ENCODE peak calls at places on chromosomes 16 and 17, in four cellular contexts. H, B, F and V are unnamed samples.

GRCh38 chr16:47503936-47504335 is 42.8 kb downstream of the PHKB start:
- DNase-seq in H (no peak), B (no peak), F (no peak), V (no peak)

GRCh38 chr16:84720180-84720579 is 20.4 kb downstream of the USP10 start:
- DNase-seq in H (no peak), B (no peak), F (no peak), V (no peak)

GRCh38 chr16:89141884-89142267 is 29.7 kb upstream of the CDH15 start:
- DNase-seq in H (no peak), B (no peak), F (no peak), V (no peak)

GRCh38 chr16:68179855-68180254 is 56.1 kb downstream of the ESRP2 start:
- DNase-seq in H (no peak), B (no peak), F (no peak), V (no peak)

GRCh38 chr17:22704674-22705073 is 1012.4 kb downstream of the KCNJ18 start:
- DNase-seq in H (no peak), B (no peak), F (no peak), V (no peak)

GRCh38 chr16:83903739-83904138 is 4.8 kb downstream of the MLYCD start:
- DNase-seq in H (peak), B (no peak), F (no peak), V (no peak)

GRCh38 chr16:10080031-10080772 is 102.0 kb downstream of the GRIN2A start:
- DNase-seq in H (peak), B (peak), F (no peak), V (no peak)

GRCh38 chr17:82246365-82247174 is 17.7 kb downstream of the SLC16A3 start:
- DNase-seq in H (no peak), B (no peak), F (no peak), V (no peak)

GRCh38 chr17:41322264-41322902 is 6.9 kb upstream of the KRTAP17-1 start:
- DNase-seq in H (peak), B (no peak), F (no peak), V (peak)

GRCh38 chr16:3578121-3578520 is 918 bp upstream of the NLRC3 start:
- DNase-seq in H (no peak), B (no peak), F (no peak), V (no peak)

GRCh38 chr17:50966163-50966666 is 100.1 kb upstream of the TOB1 start:
- DNase-seq in H (no peak), B (no peak), F (no peak), V (no peak)

GRCh38 chr16:18800674-18801196 is 614 bp downstream of the ARL6IP1 start:
- DNase-seq in H (no peak), B (no peak), F (peak), V (no peak)

GRCh38 chr17:61361084-61361483 is 38.6 kb upstream of the TBX2 start:
- DNase-seq in H (no peak), B (no peak), F (no peak), V (no peak)

GRCh38 chr17:263773-264172 is 82.3 kb upstream of the DOC2B start:
- DNase-seq in H (no peak), B (no peak), F (no peak), V (no peak)

GRCh38 chr17:76427457-76428231 is 25.3 kb downstream of the UBE2O start:
- DNase-seq in H (no peak), B (no peak), F (no peak), V (no peak)

GRCh38 chr17:4950757-4951204 is at the start of gene ENO3:
- DNase-seq in H (peak), B (no peak), F (no peak), V (no peak)

GRCh38 chr17:8785547-8786412 is 13.4 kb downstream of the MFSD6L start:
- DNase-seq in H (peak), B (peak), F (peak), V (peak)

GRCh38 chr16:62190426-62190825 is 154.2 kb upstream of the CDH8 start:
- DNase-seq in H (peak), B (no peak), F (no peak), V (no peak)
- TF ChIP-seq CTCF in H (no peak), B (peak), F (peak), V (peak)

DNA sequence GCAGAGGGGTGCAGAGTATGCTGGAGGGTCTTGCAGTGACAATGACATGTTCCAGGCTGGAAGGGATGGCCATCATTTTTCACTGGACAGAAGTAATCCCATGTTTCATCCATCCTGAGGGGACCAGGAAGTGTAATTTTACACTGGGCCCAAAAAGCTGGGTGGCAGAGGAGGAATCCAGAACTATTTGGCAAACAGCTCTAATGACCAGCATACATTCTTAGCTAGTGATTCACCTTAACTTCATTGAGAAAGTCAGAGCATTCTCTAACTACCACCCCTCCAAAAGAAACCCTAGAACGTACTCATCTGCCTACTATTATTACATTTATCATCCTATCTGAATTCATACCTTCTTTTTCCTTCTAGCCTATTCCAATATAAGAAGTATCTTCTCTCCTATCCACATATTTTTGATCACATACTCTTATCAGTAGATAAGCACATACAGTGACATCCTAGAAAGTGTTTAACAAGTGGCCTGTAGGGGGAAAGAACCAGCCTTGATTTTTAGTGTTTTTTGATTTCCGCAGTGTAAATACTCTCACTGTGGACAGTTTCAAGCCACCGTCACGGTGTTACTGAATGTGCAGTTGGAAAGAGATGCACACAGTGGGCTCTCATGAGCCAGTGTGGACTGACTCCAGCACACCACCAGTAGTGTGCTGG is 118.1 kb downstream of the FTO start:
- DNase-seq in H (no peak), B (no peak), F (no peak), V (no peak)
- TF ChIP-seq CTCF in H (peak), B (no peak), F (no peak), V (no peak)

GRCh38 chr17:57106107-57106835 is 21.2 kb downstream of the AKAP1 start:
- DNase-seq in H (no peak), B (peak), F (peak), V (no peak)
- TF ChIP-seq CTCF in H (peak), B (peak), F (no peak), V (peak)

DNA sequence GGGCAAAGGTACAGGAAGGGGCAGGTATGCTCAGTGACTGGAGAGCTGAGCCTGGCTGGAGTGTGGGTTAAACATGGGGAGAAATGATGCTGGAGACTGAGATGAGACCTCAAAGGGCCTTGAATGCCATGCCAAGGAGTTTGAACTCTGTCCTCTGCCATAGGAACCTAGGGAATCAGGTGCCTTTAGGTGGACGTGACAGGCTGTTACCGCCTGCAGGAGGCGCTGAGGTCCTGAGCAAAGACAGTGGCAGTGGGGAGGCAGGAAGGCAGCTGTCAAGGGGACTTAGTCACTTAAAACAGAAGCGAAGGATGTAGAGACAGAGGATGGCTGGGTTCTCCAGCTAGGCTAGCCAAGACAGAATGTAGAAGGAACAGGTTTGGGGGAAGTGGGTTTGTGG is 9.1 kb downstream of the PSMB3 start:
- DNase-seq in H (peak), B (no peak), F (peak), V (no peak)
- TF ChIP-seq CTCF in H (peak), B (peak), F (peak), V (peak)

GRCh38 chr17:38703742-38704644 is 1.1 kb upstream of the MLLT6 start:
- DNase-seq in H (peak), B (peak), F (peak), V (peak)
- TF ChIP-seq CTCF in H (no peak), B (no peak), F (no peak), V (no peak)

DNA sequence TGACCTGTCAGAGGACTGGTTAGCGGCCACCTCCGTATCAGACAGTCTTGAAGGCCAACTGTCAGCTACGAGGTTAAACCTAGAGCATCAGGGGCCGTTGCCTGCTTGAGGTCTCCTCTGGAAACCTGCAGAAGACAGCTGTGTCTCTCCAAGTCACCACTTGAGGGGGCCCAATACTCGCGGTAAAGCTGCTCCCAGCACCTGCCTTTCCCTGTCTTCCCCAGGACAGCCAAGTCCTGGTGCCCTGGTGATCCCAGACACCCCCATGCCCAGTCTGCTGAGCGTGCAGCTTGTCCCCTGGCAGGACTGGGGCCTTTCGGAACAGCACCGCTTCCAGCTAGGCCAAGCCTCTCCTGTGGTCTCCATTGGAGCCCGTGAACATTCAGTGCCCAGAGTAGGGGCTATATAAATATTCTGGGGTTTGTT is 80.1 kb downstream of the DNAH17 start:
- DNase-seq in H (peak), B (peak), F (peak), V (peak)
- TF ChIP-seq CTCF in H (peak), B (peak), F (peak), V (peak)